ENCODE peak calls at places on chromosomes 2 and 18, in seven cellular contexts. B is LHCN-M2, A is RWPE1, E is memory B cell, P is amniotic stem cell, D is Calu3, K is cardiac fibroblast. Y is an unnamed sample.

GRCh38 chr2:219560037-219560892 is 11.1 kb downstream of the OBSL1 start:
- DNase-seq in E (no peak), K (no peak), P (no peak), B (no peak), D (peak), A (peak), Y (no peak)

GRCh38 chr18:13700153-13700552 is 26.2 kb downstream of the FAM210A start:
- DNase-seq in A (no peak), B (no peak), K (no peak), E (no peak), D (no peak), P (no peak), Y (no peak)

GRCh38 chr2:122539311-122539710 is 783.9 kb downstream of the TSN start:
- DNase-seq in E (no peak), A (no peak), B (no peak), P (no peak), K (no peak), D (no peak), Y (no peak)

GRCh38 chr2:210309546-210310233 is 5.3 kb downstream of the MYL1 start:
- DNase-seq in A (no peak), P (no peak), K (no peak), B (peak), E (no peak), D (no peak), Y (no peak)

GRCh38 chr2:39119732-39120520 is 925 bp downstream of the SOS1 start:
- DNase-seq in B (peak), D (peak), E (peak), K (peak), P (no peak), A (peak), Y (peak)

GRCh38 chr2:12821656-12822055 is 104.9 kb downstream of the TRIB2 start:
- DNase-seq in P (no peak), D (no peak), A (no peak), B (no peak), E (no peak), K (no peak), Y (peak)

GRCh38 chr2:214255046-214255445 is 155.8 kb upstream of the VWC2L start:
- DNase-seq in D (no peak), A (no peak), P (no peak), E (no peak), K (no peak), B (no peak), Y (no peak)

GRCh38 chr18:50240083-50240563 is 26.2 kb downstream of the CFAP53 start:
- DNase-seq in K (no peak), A (peak), P (no peak), B (peak), E (no peak), D (peak), Y (peak)

GRCh38 chr2:45040786-45041185 is 31.5 kb upstream of the SIX2 start:
- DNase-seq in P (no peak), B (no peak), D (no peak), E (no peak), K (no peak), A (no peak), Y (no peak)

GRCh38 chr2:171272039-171272438 is 111.3 kb upstream of the TLK1 start:
- DNase-seq in K (peak), D (peak), B (peak), E (no peak), A (peak), P (peak), Y (peak)

GRCh38 chr2:85255456-85255812 is 72.4 kb downstream of the TGOLN2 start:
- DNase-seq in K (no peak), B (no peak), E (no peak), P (no peak), A (no peak), D (no peak), Y (no peak)

GRCh38 chr2:85009019-85009618 is 38.2 kb downstream of the KCMF1 start:
- DNase-seq in A (no peak), D (no peak), E (peak), P (no peak), K (no peak), B (no peak), Y (no peak)

GRCh38 chr2:177874678-177875077 is 197.9 kb downstream of the PDE11A start:
- DNase-seq in B (no peak), D (no peak), K (no peak), P (no peak), E (no peak), A (no peak), Y (no peak)

GRCh38 chr2:62306751-62307468 is 111.0 kb downstream of the B3GNT2 start:
- DNase-seq in D (peak), K (peak), A (peak), B (peak), P (no peak), E (no peak), Y (peak)

GRCh38 chr2:214747992-214748391 is 61.5 kb downstream of the BARD1 start:
- DNase-seq in D (no peak), K (no peak), B (peak), P (no peak), A (no peak), E (no peak), Y (no peak)

GRCh38 chr2:168490015-168490874 is 34.2 kb downstream of the CERS6 start:
- DNase-seq in A (peak), K (peak), D (no peak), B (peak), P (peak), E (no peak), Y (peak)

GRCh38 chr2:189218236-189218635 is 38.7 kb upstream of the COL5A2 start:
- DNase-seq in P (no peak), A (no peak), B (no peak), E (no peak), K (peak), D (no peak), Y (no peak)

GRCh38 chr2:203340791-203341487 is 12.7 kb downstream of the ABI2 start:
- DNase-seq in D (peak), E (no peak), P (peak), B (peak), K (peak), A (peak), Y (peak)

GRCh38 chr18:54330768-54331548 is 26.7 kb downstream of the STARD6 start:
- DNase-seq in B (no peak), K (no peak), D (no peak), P (no peak), A (no peak), E (no peak), Y (peak)

GRCh38 chr2:176115883-176116813 is at the start of gene HOXD10:
- DNase-seq in K (no peak), E (no peak), B (no peak), A (no peak), P (no peak), D (no peak), Y (no peak)

GRCh38 chr18:76621184-76621583 is 126.1 kb upstream of the ZNF516 start:
- DNase-seq in B (no peak), E (no peak), D (no peak), A (no peak), P (no peak), K (no peak), Y (no peak)

GRCh38 chr2:161121622-161122021 is 38.6 kb upstream of the TANK start:
- DNase-seq in B (no peak), D (no peak), P (no peak), A (no peak), K (no peak), E (no peak), Y (no peak)

GRCh38 chr18:71942433-71942832 is 601.7 kb downstream of the CBLN2 start:
- DNase-seq in A (no peak), P (no peak), D (no peak), E (no peak), B (no peak), K (no peak), Y (peak)

GRCh38 chr18:28961669-28962228 is 784.8 kb upstream of the CDH2 start:
- DNase-seq in B (peak), P (peak), A (peak), E (no peak), D (peak), K (peak), Y (peak)

GRCh38 chr18:59873616-59874015 is 26.2 kb upstream of the PMAIP1 start:
- DNase-seq in K (no peak), P (no peak), B (no peak), D (no peak), A (no peak), E (no peak), Y (no peak)

GRCh38 chr2:127093648-127094210 is 13.2 kb downstream of the BIN1 start:
- DNase-seq in A (no peak), D (no peak), P (no peak), B (no peak), K (no peak), E (no peak), Y (no peak)

GRCh38 chr2:20181761-20182160 is 43.2 kb downstream of the SDC1 start:
- DNase-seq in P (no peak), K (no peak), A (no peak), E (no peak), D (no peak), B (no peak), Y (no peak)

GRCh38 chr2:229971298-229971790 is 49.0 kb downstream of the FBXO36 start:
- DNase-seq in D (no peak), K (no peak), P (no peak), A (no peak), B (no peak), E (no peak), Y (no peak)

Y was measured in MCF 10A.